ENCODE peak calls at places on chromosomes 5 and 9, in five cellular contexts. G is GM23338, T is mammary epithelial cell, N is A549, W is neuronal stem cell. Z is an unnamed sample.

GRCh38 chr5:94337617-94338016 is 280.8 kb downstream of the KIAA0825 start:
- DNase-seq in G (no peak), T (no peak), N (no peak), W (no peak), Z (no peak)

GRCh38 chr9:30103647-30104394 is 2280.6 kb upstream of the ACO1 start:
- DNase-seq in G (no peak), T (no peak), N (no peak), W (no peak), Z (no peak)

GRCh38 chr9:87442451-87442850 is 55.2 kb upstream of the DAPK1 start:
- DNase-seq in G (no peak), T (peak), N (no peak), W (no peak), Z (no peak)

GRCh38 chr9:134335095-134335489 is 8.8 kb downstream of the RXRA start:
- DNase-seq in G (no peak), T (peak), N (no peak), W (no peak), Z (peak)

GRCh38 chr5:173094012-173094661 is 38.0 kb downstream of the CREBRF start:
- DNase-seq in G (no peak), T (peak), N (no peak), W (no peak), Z (no peak)

GRCh38 chr5:37777472-37778135 is 62.2 kb downstream of the GDNF start:
- DNase-seq in G (no peak), T (no peak), N (no peak), W (no peak), Z (peak)

GRCh38 chr9:82934949-82935348 is 128.0 kb downstream of the RASEF start:
- DNase-seq in G (peak), T (peak), N (peak), W (no peak), Z (peak)

GRCh38 chr5:77152441-77152840 is 58.0 kb upstream of the PDE8B start:
- DNase-seq in G (no peak), T (no peak), N (no peak), W (no peak), Z (no peak)

GRCh38 chr5:76855961-76856360 is 6.1 kb downstream of the S100Z start:
- DNase-seq in G (no peak), T (no peak), N (no peak), W (no peak), Z (no peak)

GRCh38 chr5:36613771-36614656 is 7.6 kb downstream of the SLC1A3 start:
- DNase-seq in G (no peak), T (no peak), N (no peak), W (no peak), Z (no peak)

GRCh38 chr9:104914458-104914857 is 13.5 kb downstream of the ABCA1 start:
- DNase-seq in G (no peak), T (no peak), N (no peak), W (no peak), Z (no peak)

GRCh38 chr5:89204766-89205165 is 321.8 kb upstream of the MEF2C start:
- DNase-seq in G (no peak), T (no peak), N (no peak), W (no peak), Z (no peak)

GRCh38 chr5:35369965-35370790 is 139.9 kb upstream of the PRLR start:
- DNase-seq in G (peak), T (no peak), N (no peak), W (peak), Z (no peak)

GRCh38 chr5:138824924-138825863 is 49.9 kb downstream of the LRRTM2 start:
- DNase-seq in G (peak), T (no peak), N (peak), W (no peak), Z (no peak)

GRCh38 chr5:133458435-133458834 is 153.9 kb downstream of the FSTL4 start:
- DNase-seq in G (no peak), T (no peak), N (no peak), W (no peak), Z (no peak)

GRCh38 chr5:180130291-180130869 is 58.8 kb upstream of the RNF130 start:
- DNase-seq in G (no peak), T (no peak), N (no peak), W (no peak), Z (no peak)

GRCh38 chr5:170238456-170238855 is 5.7 kb downstream of the C5orf58 start:
- DNase-seq in G (no peak), T (no peak), N (no peak), W (no peak), Z (no peak)

GRCh38 chr9:72150653-72151052 is 1.4 kb downstream of the GDA start:
- DNase-seq in G (no peak), T (no peak), N (no peak), W (no peak), Z (no peak)

GRCh38 chr9:101235105-101235866 is 149.5 kb downstream of the BAAT start:
- DNase-seq in G (peak), T (peak), N (no peak), W (peak), Z (no peak)

GRCh38 chr9:110048473-110048975 is 159.4 kb downstream of the C9orf152 start:
- DNase-seq in G (peak), T (peak), N (peak), W (peak), Z (peak)
- H3K4me3 ChIP-seq in G (peak), T (peak), N (peak), W (peak), Z (peak)

DNA sequence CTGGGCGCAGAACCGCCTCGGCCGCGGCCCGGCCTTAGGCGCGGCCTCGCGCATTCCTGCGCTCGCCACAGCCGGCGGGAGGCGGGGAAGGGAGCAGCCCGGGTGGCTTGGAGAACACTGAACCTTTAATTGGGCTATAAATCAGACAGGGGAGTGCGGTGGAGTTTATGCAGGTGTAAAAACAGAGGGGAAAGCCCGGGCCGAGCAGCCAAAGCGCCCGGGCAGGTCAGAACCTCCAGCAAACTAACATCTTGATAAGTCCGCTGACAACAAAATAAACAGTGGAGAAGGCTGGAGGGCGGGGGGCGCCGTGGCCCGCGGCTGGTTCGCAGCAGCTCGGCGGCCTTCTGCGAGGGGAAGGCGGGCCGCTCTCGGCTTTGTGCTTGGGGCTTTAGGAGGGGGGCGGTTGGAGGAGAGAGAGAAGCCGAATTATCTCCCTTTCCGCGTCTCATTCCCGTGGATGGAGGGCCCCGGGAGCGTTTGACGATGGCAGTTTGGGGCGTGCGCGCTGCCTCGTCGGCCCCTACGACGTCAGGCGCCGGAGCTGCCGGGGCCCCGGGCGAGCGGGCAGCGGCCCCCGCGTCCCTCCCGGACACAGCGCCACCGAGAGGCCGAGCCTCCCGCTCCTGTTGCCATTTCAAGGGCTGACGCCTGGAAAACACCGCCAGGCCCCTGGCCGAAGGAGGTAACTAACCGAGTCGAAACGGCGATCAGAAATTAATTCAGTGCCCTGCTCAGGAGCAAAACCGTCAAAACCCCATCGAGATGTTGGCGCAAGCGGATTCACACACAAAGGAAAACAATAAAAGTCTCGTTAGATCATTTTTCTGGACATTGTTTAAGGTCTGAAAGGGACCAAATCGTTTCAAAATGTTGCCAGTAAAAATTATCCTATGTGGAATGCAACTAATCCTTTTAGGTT is 11.2 kb downstream of the FOXD1 start:
- DNase-seq in G (peak), T (peak), N (peak), W (no peak), Z (peak)
- H3K4me3 ChIP-seq in G (peak), T (peak), N (peak), W (peak), Z (peak)

DNA sequence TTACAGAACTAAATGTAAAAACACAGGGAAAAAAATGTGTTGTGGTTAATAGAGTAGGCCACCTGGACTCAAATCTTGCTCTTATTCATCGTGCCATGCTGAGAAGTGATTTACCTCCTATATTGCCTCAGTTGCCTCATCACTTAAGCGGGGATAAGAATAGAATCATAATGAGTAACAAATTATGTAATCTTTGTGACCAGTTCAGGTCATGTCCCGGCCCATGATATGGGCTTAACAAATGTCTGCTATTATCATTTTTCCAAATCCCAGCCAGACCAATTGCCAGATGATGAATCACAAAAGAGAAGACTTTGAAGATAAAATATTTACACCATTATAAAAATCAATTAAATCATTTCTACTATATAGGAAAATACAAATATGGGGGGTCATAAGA is 89.8 kb downstream of the CDH6 start:
- DNase-seq in G (no peak), T (no peak), N (no peak), W (no peak), Z (no peak)
- H3K4me3 ChIP-seq in G (no peak), T (no peak), N (no peak), W (no peak), Z (no peak)

DNA sequence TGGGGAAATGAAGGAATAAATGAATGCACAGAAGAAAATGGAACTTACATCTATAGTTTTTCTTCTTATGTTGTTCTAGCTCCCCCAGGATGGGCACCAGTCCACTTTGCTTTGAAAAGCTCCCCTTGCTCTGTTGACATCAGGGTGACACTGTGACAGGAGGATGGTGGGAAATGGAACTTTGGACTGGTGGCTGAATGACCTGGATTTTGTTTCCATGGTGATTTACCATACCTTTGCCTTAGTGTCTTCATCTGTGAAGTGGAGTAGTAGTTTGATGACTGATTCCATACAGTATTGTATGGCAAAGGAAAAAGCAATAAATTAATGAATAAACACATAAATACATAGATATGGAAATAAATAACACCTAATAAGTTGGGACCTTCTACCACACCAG is 294.7 kb downstream of the KIF4B start:
- DNase-seq in G (no peak), T (no peak), N (no peak), W (no peak), Z (no peak)
- H3K4me3 ChIP-seq in G (no peak), T (no peak), N (no peak), W (no peak), Z (no peak)

DNA sequence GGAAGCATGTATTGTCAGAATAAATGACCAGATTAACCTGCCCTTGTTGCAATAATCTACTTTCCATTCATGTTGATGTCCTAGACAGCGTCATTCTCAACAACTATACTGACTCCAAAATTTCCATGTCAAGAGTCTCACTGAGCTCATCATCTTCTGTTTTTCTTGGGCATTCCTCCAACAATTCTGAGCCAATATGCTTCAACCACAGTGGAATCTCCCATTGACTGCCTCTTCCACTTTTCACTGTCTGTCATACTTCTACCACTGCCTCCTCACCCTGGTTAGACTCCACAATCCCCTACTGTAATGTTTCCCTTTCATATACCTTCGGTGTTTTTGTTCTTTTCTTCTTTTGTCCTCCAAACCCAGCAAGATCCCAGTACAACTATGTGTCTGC is 162.8 kb downstream of the TLE1 start:
- DNase-seq in G (no peak), T (peak), N (no peak), W (no peak), Z (no peak)
- H3K4me3 ChIP-seq in G (no peak), T (no peak), N (no peak), W (no peak), Z (no peak)

DNA sequence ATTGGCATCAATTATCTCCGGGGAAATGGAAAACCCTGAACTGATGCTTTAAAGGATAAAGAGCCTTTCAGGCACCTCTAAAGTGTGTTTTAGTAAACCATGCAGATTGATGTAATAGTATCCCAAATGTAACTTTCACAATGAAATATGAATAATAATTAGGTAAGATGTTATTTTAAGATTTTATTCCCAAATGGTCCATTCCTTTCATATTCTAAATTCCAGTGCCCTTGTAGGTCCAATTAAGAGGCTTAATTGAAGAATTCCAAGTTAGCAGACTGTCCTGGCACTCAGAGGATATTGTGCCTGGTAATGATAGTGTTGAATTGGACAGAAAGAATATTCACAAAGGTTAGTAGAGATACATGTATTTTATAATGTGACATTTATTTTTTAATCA is 352.5 kb upstream of the NUDT12 start:
- DNase-seq in G (no peak), T (no peak), N (no peak), W (no peak), Z (no peak)
- H3K4me3 ChIP-seq in G (no peak), T (no peak), N (no peak), W (no peak), Z (no peak)

DNA sequence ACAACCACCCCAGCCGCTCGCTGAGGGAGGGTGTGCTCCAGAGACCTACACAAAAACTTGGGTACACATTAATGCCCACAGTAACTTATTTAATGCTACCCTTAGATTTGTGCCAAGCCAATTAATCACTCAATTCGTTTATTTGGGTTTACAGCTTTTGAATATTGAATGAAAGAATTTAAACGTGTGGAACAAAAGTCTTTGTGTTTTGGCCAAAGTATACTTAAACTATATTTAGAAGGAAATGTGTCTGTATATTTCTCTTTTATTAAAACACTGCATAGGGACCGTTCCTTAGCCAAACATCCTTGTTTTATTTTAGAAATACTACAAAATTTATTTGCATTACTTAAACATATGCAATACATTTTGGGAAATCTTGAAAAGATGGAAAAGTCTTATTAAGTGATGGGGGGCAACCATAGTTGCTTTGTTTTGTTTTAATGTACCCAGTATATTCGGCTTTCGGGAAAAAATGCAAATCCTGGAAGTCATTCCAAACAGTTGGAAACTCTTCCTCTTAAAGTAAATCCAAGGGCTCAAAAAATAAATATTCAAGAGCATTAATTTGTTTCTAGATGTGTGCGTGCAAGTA is 11.8 kb downstream of the ZNF608 start:
- DNase-seq in G (no peak), T (no peak), N (no peak), W (no peak), Z (no peak)
- H3K4me3 ChIP-seq in G (peak), T (no peak), N (no peak), W (no peak), Z (peak)

GRCh38 chr9:95000821-95001220 is 274.3 kb downstream of the AOPEP start:
- DNase-seq in G (no peak), T (no peak), N (no peak), W (no peak), Z (no peak)
- H3K4me3 ChIP-seq in G (no peak), T (no peak), N (no peak), W (no peak), Z (no peak)

GRCh38 chr5:148808864-148809642 is 17.4 kb upstream of the ADRB2 start:
- DNase-seq in G (no peak), T (no peak), N (no peak), W (no peak), Z (no peak)
- H3K4me3 ChIP-seq in G (no peak), T (peak), N (peak), W (no peak), Z (peak)

GRCh38 chr9:1052119-1052907 is 2.2 kb downstream of the DMRT2 start:
- DNase-seq in G (peak), T (no peak), N (no peak), W (no peak), Z (no peak)

GRCh38 chr9:1051286-1052118 is 1.3 kb downstream of the DMRT2 start:
- DNase-seq in G (peak), T (peak), N (peak), W (no peak), Z (peak)

GRCh38 chr9:1049641-1050040 is 516 bp upstream of the DMRT2 start:
- DNase-seq in G (no peak), T (no peak), N (no peak), W (no peak), Z (no peak)

GRCh38 chr9:1048853-1049252 is 1.3 kb upstream of the DMRT2 start:
- DNase-seq in G (no peak), T (no peak), N (no peak), W (no peak), Z (no peak)

DNA sequence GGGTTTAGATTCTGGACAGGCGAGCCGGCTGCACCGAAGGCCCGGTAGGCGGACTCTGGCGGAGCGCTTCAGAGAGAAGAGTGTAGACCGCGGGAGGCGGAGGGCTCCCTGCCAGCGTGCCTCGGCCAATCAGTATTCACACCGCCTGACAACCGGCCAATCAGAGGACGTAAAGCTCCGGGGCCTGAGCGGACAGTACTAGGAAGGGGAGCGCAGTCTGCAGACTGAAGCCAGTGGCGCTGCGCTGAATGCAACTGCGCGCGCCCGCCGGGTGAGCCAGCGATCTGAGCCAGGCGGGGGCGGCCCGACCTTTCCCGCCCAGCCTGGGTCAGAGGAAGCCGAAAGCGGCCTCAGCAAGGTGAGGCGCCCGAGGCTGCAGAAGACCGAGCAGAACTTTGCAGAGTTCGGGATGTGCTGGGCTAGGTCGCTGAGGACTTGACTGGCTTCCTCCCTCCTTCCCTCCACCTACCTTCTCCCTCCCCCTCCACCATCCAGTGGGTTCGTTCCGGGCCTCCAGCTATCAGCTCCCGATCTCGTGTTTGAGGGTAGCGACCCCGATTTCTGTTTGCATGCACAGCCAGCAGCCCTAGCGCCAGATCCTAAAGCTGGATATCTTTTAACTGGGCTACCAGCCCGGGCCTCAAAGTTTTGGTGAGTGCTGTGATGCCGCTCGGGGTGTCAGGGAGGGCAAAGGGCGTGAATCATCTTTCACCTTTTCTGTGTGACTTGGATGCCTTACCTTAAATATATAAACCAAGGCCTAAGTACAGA is at the start of gene DMRT2:
- DNase-seq in G (peak), T (peak), N (peak), W (peak), Z (no peak)
- H3K4me3 ChIP-seq in G (peak), T (no peak), N (peak), W (peak), Z (no peak)

Z was measured in MG63.